ENCODE peak calls at places on chromosomes 5 and 9, in four cellular contexts. I is T-helper 2 cell, O is sciatic nerve, Y is SJSA1. Z is an unnamed sample.
A peak's percentile ranks its signal among the peaks of the same experiment; 100 is the strongest.

GRCh38 chr5:145554399-145554798 is 280.7 kb downstream of the PRELID2 start:
- DNase-seq in I (no peak), O (no peak), Y (no peak), Z (no peak)

GRCh38 chr5:154669402-154669801 is 85.8 kb upstream of the LARP1 start:
- DNase-seq in I (no peak), O (no peak), Y (no peak), Z (no peak)

GRCh38 chr5:71537681-71538080 is 49.5 kb upstream of the MCCC2 start:
- DNase-seq in I (no peak), O (no peak), Y (no peak), Z (no peak)

GRCh38 chr5:135445306-135445940 is 1.7 kb downstream of the DCANP1 start:
- DNase-seq in I (no peak), O (no peak), Y (peak; percentile 36), Z (no peak)

GRCh38 chr5:43192558-43193170 is 639 bp downstream of the NIM1K start:
- DNase-seq in I (peak; percentile 3), O (no peak), Y (no peak), Z (peak; percentile 3)

GRCh38 chr9:133355881-133356357 is 368 bp downstream of the SURF1 start:
- DNase-seq in I (no peak), O (no peak), Y (no peak), Z (no peak)

GRCh38 chr5:75108931-75109596 is 56.7 kb upstream of the GCNT4 start:
- DNase-seq in I (no peak), O (no peak), Y (no peak), Z (no peak)

GRCh38 chr5:178435321-178436238 is 154.6 kb downstream of the COL23A1 start:
- DNase-seq in I (no peak), O (no peak), Y (peak; percentile 34), Z (no peak)

GRCh38 chr9:127828262-127829031 is 25.8 kb downstream of the FPGS start:
- DNase-seq in I (no peak), O (peak; percentile 96), Y (no peak), Z (no peak)

GRCh38 chr9:127991017-127991756 is 10.4 kb upstream of the EEIG1 start:
- DNase-seq in I (no peak), O (no peak), Y (no peak), Z (no peak)

GRCh38 chr5:1378096-1378495 is 33.2 kb upstream of the CLPTM1L start:
- DNase-seq in I (no peak), O (no peak), Y (no peak), Z (no peak)